ENCODE peak calls at places on chromosomes 13 and 19, in eight cellular contexts. M, L, Y, P, C, X, S and R are unnamed samples.

GRCh38 chr13:99911965-99912566 is 59.5 kb downstream of the ZIC5 start:
- DNase-seq in M (no peak), L (no peak), Y (no peak), P (no peak), C (no peak), X (no peak), S (no peak), R (no peak)

GRCh38 chr19:3378352-3379146 is 12.2 kb downstream of the NFIC start:
- DNase-seq in M (no peak), L (no peak), Y (no peak), P (no peak), C (no peak), X (no peak), S (no peak), R (no peak)

GRCh38 chr19:33316521-33317284 is 14.4 kb upstream of the CEBPA start:
- DNase-seq in M (no peak), L (peak; percentile 68), Y (no peak), P (no peak), C (no peak), X (no peak), S (no peak), R (peak; percentile 57)

GRCh38 chr19:30224689-30225606 is 147.2 kb upstream of the ZNF536 start:
- DNase-seq in M (no peak), L (no peak), Y (no peak), P (peak; percentile 53), C (no peak), X (peak; percentile 63), S (no peak), R (no peak)

GRCh38 chr13:71171740-71172139 is 695.3 kb downstream of the DACH1 start:
- DNase-seq in M (no peak), L (no peak), Y (no peak), P (no peak), C (no peak), X (no peak), S (no peak), R (no peak)

GRCh38 chr13:110492299-110493160 is 69.0 kb downstream of the RAB20 start:
- DNase-seq in M (no peak), L (no peak), Y (no peak), P (no peak), C (no peak), X (no peak), S (no peak), R (no peak)

GRCh38 chr19:3570619-3571018 is 2.1 kb upstream of the HMG20B start:
- DNase-seq in M (no peak), L (no peak), Y (no peak), P (no peak), C (no peak), X (no peak), S (no peak), R (no peak)

GRCh38 chr13:100490692-100491091 is 97.9 kb downstream of the GGACT start:
- DNase-seq in M (no peak), L (no peak), Y (peak; percentile 16), P (no peak), C (no peak), X (peak; percentile 88), S (no peak), R (no peak)

GRCh38 chr13:21583496-21583895 is 20.5 kb downstream of the MICU2 start:
- DNase-seq in M (no peak), L (no peak), Y (no peak), P (no peak), C (no peak), X (peak; percentile 65), S (no peak), R (no peak)

GRCh38 chr13:19267746-19268145 is 86.1 kb upstream of the TUBA3C start:
- DNase-seq in M (no peak), L (no peak), Y (no peak), P (no peak), C (no peak), X (no peak), S (no peak), R (no peak)

GRCh38 chr13:110354715-110355473 is 47.8 kb downstream of the COL4A2 start:
- DNase-seq in M (no peak), L (no peak), Y (no peak), P (no peak), C (no peak), X (no peak), S (no peak), R (no peak)

GRCh38 chr13:57640582-57640981 is 9.0 kb downstream of the PCDH17 start:
- DNase-seq in M (no peak), L (no peak), Y (no peak), P (no peak), C (no peak), X (no peak), S (no peak), R (no peak)

GRCh38 chr13:86585826-86586225 is 786.6 kb upstream of the SLITRK6 start:
- DNase-seq in M (no peak), L (peak; percentile 26), Y (no peak), P (peak; percentile 90), C (peak; percentile 27), X (no peak), S (no peak), R (no peak)

GRCh38 chr13:98751397-98752110 is 918 bp downstream of the SLC15A1 start:
- DNase-seq in M (no peak), L (peak; percentile 27), Y (no peak), P (no peak), C (no peak), X (peak; percentile 83), S (no peak), R (peak; percentile 70)

GRCh38 chr13:19713186-19713965 is 69.4 kb downstream of the PSPC1 start:
- DNase-seq in M (no peak), L (no peak), Y (no peak), P (no peak), C (no peak), X (no peak), S (no peak), R (no peak)

GRCh38 chr13:91355099-91355825 is 7.8 kb downstream of the MIR17HG start:
- DNase-seq in M (no peak), L (no peak), Y (no peak), P (no peak), C (no peak), X (no peak), S (no peak), R (no peak)

GRCh38 chr19:54186934-54187381 is 2.4 kb downstream of the MBOAT7 start:
- DNase-seq in M (no peak), L (peak; percentile 90), Y (no peak), P (no peak), C (no peak), X (no peak), S (peak; percentile 29), R (peak; percentile 92)

GRCh38 chr13:39892731-39893293 is 237.3 kb downstream of the COG6 start:
- DNase-seq in M (peak; percentile 30), L (no peak), Y (no peak), P (no peak), C (peak; percentile 32), X (no peak), S (no peak), R (peak; percentile 47)

GRCh38 chr19:53195265-53195879 is 2.2 kb upstream of the ZNF665 start:
- DNase-seq in M (peak; percentile 75), L (peak; percentile 84), Y (peak; percentile 42), P (peak; percentile 87), C (peak; percentile 81), X (peak; percentile 92), S (peak; percentile 57), R (peak; percentile 93)

GRCh38 chr19:3249408-3249807 is 24.9 kb downstream of the CELF5 start:
- DNase-seq in M (no peak), L (no peak), Y (peak; percentile 33), P (no peak), C (no peak), X (peak; percentile 75), S (no peak), R (no peak)

GRCh38 chr19:19214892-19215291 is 3.1 kb downstream of the NCAN start:
- DNase-seq in M (no peak), L (no peak), Y (no peak), P (no peak), C (no peak), X (peak; percentile 98), S (no peak), R (no peak)

GRCh38 chr19:14770944-14771839 is 7.2 kb downstream of the ADGRE2 start:
- DNase-seq in M (no peak), L (no peak), Y (no peak), P (no peak), C (no peak), X (no peak), S (no peak), R (peak; percentile 13)

GRCh38 chr13:20495087-20496023 is 30.3 kb downstream of the CRYL1 start:
- DNase-seq in M (peak; percentile 66), L (peak; percentile 73), Y (peak; percentile 50), P (no peak), C (peak; percentile 78), X (peak; percentile 83), S (no peak), R (no peak)

GRCh38 chr19:45139286-45140143 is 21.3 kb downstream of the NKPD1 start:
- DNase-seq in M (no peak), L (no peak), Y (no peak), P (no peak), C (no peak), X (no peak), S (no peak), R (no peak)

GRCh38 chr13:99726261-99726894 is 225.1 kb downstream of the TM9SF2 start:
- DNase-seq in M (no peak), L (no peak), Y (no peak), P (no peak), C (no peak), X (peak; percentile 71), S (no peak), R (no peak)

GRCh38 chr13:108086678-108087077 is 128.7 kb downstream of the LIG4 start:
- DNase-seq in M (no peak), L (no peak), Y (no peak), P (no peak), C (no peak), X (peak; percentile 75), S (no peak), R (no peak)
- TF ChIP-seq CTCF in M (no peak), L (no peak), Y (no peak), P (no peak), C (no peak), X (peak; percentile 73), S (no peak), R (no peak)

DNA sequence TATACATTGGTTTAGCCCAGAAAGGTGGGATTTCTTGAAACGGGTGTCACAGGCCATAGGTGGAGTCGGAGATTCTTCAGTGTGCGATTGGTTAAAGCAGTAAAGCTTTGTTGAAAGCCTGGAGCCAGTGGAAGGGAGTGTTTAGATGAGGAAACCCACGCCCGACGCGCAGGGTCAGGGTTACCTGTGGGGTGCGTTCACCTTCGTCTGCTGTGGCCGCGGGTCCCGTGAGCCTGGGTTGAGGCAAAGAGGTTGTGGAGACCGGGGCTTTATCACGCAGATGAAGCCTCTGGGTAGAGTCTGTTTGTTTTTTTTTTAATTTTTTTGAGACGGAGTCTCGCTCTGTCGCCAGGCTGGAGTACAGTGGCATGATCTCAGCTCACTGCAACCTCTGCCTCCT is 30.4 kb downstream of the ATP11A start:
- DNase-seq in M (no peak), L (no peak), Y (no peak), P (no peak), C (peak; percentile 12), X (no peak), S (no peak), R (peak; percentile 33)
- H3K27ac ChIP-seq in M (no peak overlapping the region), L (no peak overlapping the region), Y (no peak overlapping the region), P (no peak overlapping the region), C (no peak overlapping the region), X (no peak overlapping the region), S (no peak overlapping the region), R (no peak overlapping the region)

GRCh38 chr19:1210227-1210538 is 4.6 kb downstream of the STK11 start:
- DNase-seq in M (no peak), L (no peak), Y (no peak), P (no peak), C (no peak), X (no peak), S (no peak), R (no peak)
- H3K4me1 ChIP-seq in M (peaks cover 39% of the 10 kb centered on the region), L (peaks cover 81% of the 10 kb centered on the region), Y (peaks cover 64% of the 10 kb centered on the region), P (peaks cover 68% of the 10 kb centered on the region), C (peaks cover 46% of the 10 kb centered on the region), X (no peaks in the 10 kb centered on the region), S (peaks cover 70% of the 10 kb centered on the region), R (peaks cover 40% of the 10 kb centered on the region)

GRCh38 chr13:102091231-102091630 is 310.6 kb downstream of the FGF14 start:
- DNase-seq in M (no peak), L (no peak), Y (peak; percentile 4), P (no peak), C (no peak), X (peak; percentile 90), S (no peak), R (no peak)
- TF ChIP-seq CTCF in M (no peak), L (no peak), Y (peak; percentile 11), P (no peak), C (no peak), X (peak; percentile 90), S (no peak), R (no peak)